ENCODE peak calls at places on chromosomes 2 and 18, in five cellular contexts. P is lower leg skin, H is heart left ventricle, Y is B cell, C is Panc1. R is an unnamed sample.

GRCh38 chr2:120272763-120273481 is 20.3 kb downstream of the RALB start:
- DNase-seq in P (no peak), H (no peak), Y (no peak), C (no peak), R (no peak)

GRCh38 chr2:149924549-149925213 is 337.1 kb upstream of the MMADHC start:
- DNase-seq in P (no peak), H (no peak), Y (no peak), C (no peak), R (no peak)

GRCh38 chr2:172397136-172397825 is 30.1 kb upstream of the ITGA6 start:
- DNase-seq in P (no peak), H (no peak), Y (no peak), C (no peak), R (no peak)

GRCh38 chr2:75142081-75142480 is 57.2 kb downstream of the TACR1 start:
- DNase-seq in P (no peak), H (no peak), Y (no peak), C (no peak), R (no peak)

GRCh38 chr18:54910161-54910919 is 48.9 kb downstream of the CCDC68 start:
- DNase-seq in P (no peak), H (no peak), Y (no peak), C (no peak), R (no peak)

GRCh38 chr2:86249176-86249842 is 50.1 kb downstream of the MRPL35 start:
- DNase-seq in P (no peak), H (no peak), Y (no peak), C (no peak), R (no peak)

GRCh38 chr18:9017900-9018217 is 84.6 kb upstream of the NDUFV2 start:
- DNase-seq in P (no peak), H (no peak), Y (no peak), C (no peak), R (no peak)

GRCh38 chr2:26016012-26016742 is 17.7 kb upstream of the RAB10 start:
- DNase-seq in P (no peak), H (no peak), Y (no peak), C (no peak), R (no peak)

GRCh38 chr18:24006731-24007308 is 7.7 kb upstream of the TTC39C start:
- DNase-seq in P (no peak), H (no peak), Y (no peak), C (no peak), R (no peak)

GRCh38 chr2:169795181-169795580 is 3.5 kb upstream of the SSB start:
- DNase-seq in P (no peak), H (no peak), Y (no peak), C (no peak), R (no peak)

DNA sequence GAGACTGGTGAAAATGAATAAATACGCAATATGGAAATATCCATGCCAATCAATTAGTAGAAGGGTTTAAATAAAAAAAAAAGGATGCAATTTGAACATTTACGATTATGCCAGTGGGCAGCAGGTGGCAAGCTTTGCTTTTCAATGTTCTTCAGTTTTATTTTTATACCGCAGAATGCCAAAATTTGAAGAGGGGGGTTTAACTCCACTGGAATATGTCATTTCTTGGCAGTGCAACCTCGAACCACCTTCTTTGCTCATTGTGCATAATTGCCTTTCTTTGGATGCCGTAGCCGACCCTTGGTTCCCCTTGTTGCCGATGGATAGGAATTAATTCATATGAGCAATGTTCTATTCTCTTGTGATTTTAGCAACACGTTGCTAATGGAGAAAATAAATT is 88.0 kb downstream of the LTBP1 start:
- DNase-seq in P (no peak), H (no peak), Y (no peak), C (no peak), R (no peak)
- TF ChIP-seq CTCF in P (no peak), H (peak), Y (no peak), C (peak), R (no peak)

GRCh38 chr2:131577812-131578211 is 50.1 kb downstream of the CCDC74A start:
- DNase-seq in P (no peak), H (no peak), Y (no peak), C (no peak), R (no peak)
- TF ChIP-seq CTCF in P (no peak), H (no peak), Y (no peak), C (no peak), R (no peak)

GRCh38 chr2:6929196-6929874 is 12.1 kb downstream of the RNF144A start:
- DNase-seq in P (no peak), H (no peak), Y (no peak), C (no peak), R (no peak)

GRCh38 chr2:6927186-6927585 is 10.0 kb downstream of the RNF144A start:
- DNase-seq in P (no peak), H (no peak), Y (no peak), C (no peak), R (no peak)

GRCh38 chr2:6927753-6928152 is 10.5 kb downstream of the RNF144A start:
- DNase-seq in P (no peak), H (no peak), Y (no peak), C (no peak), R (no peak)

GRCh38 chr2:6926071-6926732 is 9.0 kb downstream of the RNF144A start:
- DNase-seq in P (no peak), H (no peak), Y (no peak), C (no peak), R (no peak)

DNA sequence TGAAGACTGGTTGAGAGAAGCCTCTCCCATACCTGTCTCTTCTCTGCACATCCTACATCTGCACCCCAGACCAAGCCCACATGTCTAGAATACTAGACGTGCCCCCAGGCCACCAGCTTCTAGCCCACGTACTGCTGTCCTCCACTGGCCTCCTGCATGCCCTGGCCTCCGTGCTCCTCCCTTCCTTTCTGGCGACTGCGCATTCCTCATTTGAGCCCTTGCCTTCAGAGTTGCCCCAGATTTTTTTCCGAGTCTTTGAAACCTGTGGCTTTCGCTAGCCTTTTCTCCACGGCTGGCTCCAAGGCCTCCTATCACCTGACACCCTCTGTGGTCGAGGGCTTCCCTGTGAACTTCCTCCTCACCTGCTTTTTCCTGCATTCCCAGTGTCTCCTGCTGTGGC is 11.2 kb downstream of the RNF144A start:
- DNase-seq in P (no peak), H (no peak), Y (no peak), C (no peak), R (no peak)
- TF ChIP-seq CTCF in P (no peak), H (no peak), Y (no peak), C (no peak), R (no peak)

GRCh38 chr2:225041871-225042799 is at the start of gene DOCK10:
- DNase-seq in P (no peak), H (peak), Y (peak), C (no peak), R (no peak)
- TF ChIP-seq CTCF in P (no peak), H (no peak), Y (no peak), C (peak), R (no peak)

R was measured in omental fat pad.